ENCODE peak calls at places on chromosomes 11 and 22, in five cellular contexts. P, J, S, I and X are unnamed samples.
A peak's percentile ranks its signal among the peaks of the same experiment; 100 is the strongest.

GRCh38 chr22:23675502-23676415 is 15.1 kb upstream of the RGL4 start:
- DNase-seq in P (no peak), J (peak; percentile 39), S (no peak), I (no peak), X (peak; percentile 58)

GRCh38 chr22:40477683-40478348 is 107.4 kb downstream of the SGSM3 start:
- DNase-seq in I (no peak), S (no peak), J (no peak), P (no peak), X (no peak)

GRCh38 chr22:41772198-41772597 is 28.3 kb upstream of the CCDC134 start:
- DNase-seq in I (no peak), S (no peak), P (no peak), J (no peak), X (no peak)

GRCh38 chr11:77163271-77163670 is 35.2 kb downstream of the MYO7A start:
- DNase-seq in I (no peak), J (no peak), S (no peak), P (no peak), X (no peak)

GRCh38 chr11:92751594-92751993 is 217.9 kb upstream of the MTNR1B start:
- DNase-seq in J (no peak), I (no peak), S (no peak), P (no peak), X (no peak)

GRCh38 chr11:110069158-110069737 is 23.9 kb upstream of the ZC3H12C start:
- DNase-seq in S (no peak), J (peak; percentile 91), P (peak; percentile 88), I (no peak), X (no peak)

GRCh38 chr11:18000760-18001159 is 12.1 kb downstream of the SERGEF start:
- DNase-seq in S (no peak), J (no peak), P (no peak), I (no peak), X (no peak)

GRCh38 chr11:1854949-1855885 is 2.3 kb downstream of the LSP1 start:
- DNase-seq in S (no peak), J (no peak), I (no peak), P (no peak), X (no peak)

GRCh38 chr11:6725386-6725896 is 42.3 kb upstream of the MRPL17 start:
- DNase-seq in S (no peak), J (no peak), I (no peak), P (no peak), X (no peak)

GRCh38 chr11:65524010-65524746 is 705 bp upstream of the SCYL1 start:
- DNase-seq in J (no peak), I (no peak), S (no peak), P (no peak), X (peak; percentile 85)

GRCh38 chr11:121194731-121195596 is 93.9 kb downstream of the TECTA start:
- DNase-seq in S (no peak), J (peak; percentile 59), I (peak; percentile 14), P (peak; percentile 64), X (no peak)

GRCh38 chr11:312092-312816 is 1.6 kb upstream of the IFITM1 start:
- DNase-seq in P (no peak), I (no peak), J (no peak), S (no peak), X (no peak)

GRCh38 chr11:65833297-65834030 is at the start of gene SNX32:
- DNase-seq in S (peak; percentile 90), P (peak; percentile 90), I (peak; percentile 85), J (peak; percentile 81), X (peak; percentile 98)

GRCh38 chr11:1053121-1053901 is 16.8 kb upstream of the MUC6 start:
- DNase-seq in I (no peak), J (peak; percentile 21), S (no peak), P (no peak), X (no peak)

GRCh38 chr11:63614136-63614664 is at the start of gene PLAAT3:
- DNase-seq in I (no peak), S (peak; percentile 11), J (peak; percentile 64), P (no peak), X (no peak)

GRCh38 chr11:2099523-2100316 is 39.5 kb downstream of the IGF2 start:
- DNase-seq in S (no peak), J (peak; percentile 71), I (no peak), P (no peak), X (peak; percentile 94)

GRCh38 chr11:96211433-96211832 is 131.6 kb downstream of the MAML2 start:
- DNase-seq in J (no peak), P (no peak), S (no peak), I (no peak), X (no peak)

GRCh38 chr11:75031771-75032549 is 43.2 kb downstream of the NEU3 start:
- DNase-seq in J (peak; percentile 63), S (peak; percentile 23), P (peak; percentile 78), I (peak; percentile 14), X (no peak)

GRCh38 chr22:44450503-44450902 is 47.5 kb downstream of the RTL6 start:
- DNase-seq in S (no peak), J (no peak), I (no peak), P (no peak), X (no peak)

GRCh38 chr11:83409476-83409875 is 123.3 kb upstream of the CCDC90B start:
- DNase-seq in S (no peak), P (no peak), J (no peak), I (no peak), X (no peak)

GRCh38 chr11:73761403-73761945 is 600 bp upstream of the RAB6A start:
- DNase-seq in J (no peak), P (no peak), I (no peak), S (no peak), X (no peak)

GRCh38 chr22:42932857-42933782 is 76.0 kb upstream of the ARFGAP3 start:
- DNase-seq in P (peak; percentile 28), J (peak; percentile 44), I (no peak), S (no peak), X (no peak)